ENCODE peak calls at places on chromosome 16, in four cellular contexts. B is epithelial cell of esophagus, V is cardiac fibroblast, E is brain microvascular endothelial cell. U is an unnamed sample.

GRCh38 chr16:15676506-15676905 is 26.5 kb downstream of the NDE1 start:
- DNase-seq in B (no peak), V (no peak), E (no peak), U (no peak)

GRCh38 chr16:1698680-1699079 is 7.3 kb upstream of the MAPK8IP3 start:
- DNase-seq in B (no peak), V (no peak), E (no peak), U (no peak)

GRCh38 chr16:66263168-66263972 is 103.1 kb upstream of the CDH5 start:
- DNase-seq in B (no peak), V (no peak), E (no peak), U (no peak)

GRCh38 chr16:3879258-3879886 is 1.1 kb downstream of the CREBBP start:
- DNase-seq in B (peak; percentile 16), V (peak; percentile 27), E (no peak), U (no peak)

GRCh38 chr16:667780-668518 is at the start of gene RHOT2:
- DNase-seq in B (peak; percentile 94), V (peak; percentile 94), E (peak; percentile 80), U (peak; percentile 87)

GRCh38 chr16:29651950-29652349 is 11.1 kb upstream of the SPN start:
- DNase-seq in B (no peak), V (no peak), E (no peak), U (no peak)

GRCh38 chr16:30896203-30896889 is at the start of gene CTF1:
- DNase-seq in B (peak; percentile 76), V (peak; percentile 87), E (peak; percentile 68), U (peak; percentile 54)

GRCh38 chr16:85675528-85675927 is 13.2 kb downstream of the GINS2 start:
- DNase-seq in B (peak; percentile 43), V (peak; percentile 66), E (peak; percentile 45), U (peak; percentile 32)

GRCh38 chr16:9670058-9670457 is 512.2 kb downstream of the GRIN2A start:
- DNase-seq in B (no peak), V (no peak), E (no peak), U (no peak)

GRCh38 chr16:25679468-25680010 is 12.2 kb upstream of the HS3ST4 start:
- DNase-seq in B (no peak), V (no peak), E (no peak), U (no peak)

GRCh38 chr16:60271382-60272180 is 1537.5 kb upstream of the GOT2 start:
- DNase-seq in B (no peak), V (no peak), E (no peak), U (no peak)

GRCh38 chr16:77599793-77600415 is 122.4 kb upstream of the NUDT7 start:
- DNase-seq in B (peak; percentile 44), V (peak; percentile 46), E (peak; percentile 65), U (peak; percentile 60)

GRCh38 chr16:69465083-69465721 is 40.8 kb downstream of the CYB5B start:
- DNase-seq in B (no peak), V (peak; percentile 25), E (peak; percentile 35), U (no peak)

GRCh38 chr16:80084614-80085013 is 456.2 kb upstream of the DYNLRB2 start:
- DNase-seq in B (peak; percentile 86), V (peak; percentile 31), E (peak; percentile 68), U (peak; percentile 61)

GRCh38 chr16:22098538-22099255 is 6.4 kb downstream of the VWA3A start:
- DNase-seq in B (peak; percentile 55), V (peak; percentile 63), E (peak; percentile 31), U (peak; percentile 61)

GRCh38 chr16:29777576-29778360 is at the start of gene ZG16:
- DNase-seq in B (peak; percentile 21), V (no peak), E (no peak), U (no peak)

GRCh38 chr16:31064882-31065461 is 9.1 kb downstream of the ZNF668 start:
- DNase-seq in B (peak; percentile 92), V (peak; percentile 92), E (peak; percentile 95), U (peak; percentile 51)

GRCh38 chr16:14238756-14239155 is 167.6 kb downstream of the MRTFB start:
- DNase-seq in B (no peak), V (no peak), E (no peak), U (no peak)

GRCh38 chr16:14240216-14240843 is 169.2 kb downstream of the MRTFB start:
- DNase-seq in B (no peak), V (peak; percentile 8), E (no peak), U (no peak)

GRCh38 chr16:14242769-14243168 is 171.7 kb downstream of the MRTFB start:
- DNase-seq in B (no peak), V (no peak), E (no peak), U (no peak)

GRCh38 chr16:14241631-14242030 is 170.5 kb downstream of the MRTFB start:
- DNase-seq in B (no peak), V (no peak), E (no peak), U (no peak)

DNA sequence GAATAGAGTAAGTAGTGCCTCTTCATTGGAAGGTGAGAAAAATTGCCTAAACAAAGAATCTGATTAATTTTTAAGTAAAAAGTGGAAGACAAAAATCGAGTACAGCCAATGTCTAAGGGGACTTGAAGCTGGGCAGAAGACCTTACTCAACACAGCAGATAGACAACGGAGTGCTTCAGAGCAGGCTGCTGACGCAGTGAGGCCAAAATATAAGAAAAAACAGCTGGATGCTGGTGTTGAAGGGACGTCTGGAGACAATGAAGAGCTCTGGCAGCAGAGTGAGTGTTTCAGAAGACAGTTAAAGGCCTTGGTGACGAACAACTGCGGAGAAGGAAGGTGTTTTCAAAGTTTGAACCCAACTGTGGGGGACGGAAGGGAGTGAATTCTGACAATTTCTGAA is 169.8 kb downstream of the MRTFB start:
- DNase-seq in B (no peak), V (no peak), E (no peak), U (no peak)
- TF ChIP-seq CTCF in B (no peak), V (no peak), E (no peak), U (no peak)

GRCh38 chr16:75053791-75054555 is 55.1 kb downstream of the ZNRF1 start:
- DNase-seq in B (no peak), V (no peak), E (no peak), U (peak; percentile 26)

GRCh38 chr16:75059411-75059810 is 57.2 kb downstream of the LDHD start:
- DNase-seq in B (no peak), V (no peak), E (no peak), U (no peak)

GRCh38 chr16:75052481-75053211 is 53.8 kb downstream of the ZNRF1 start:
- DNase-seq in B (no peak), V (no peak), E (no peak), U (no peak)

GRCh38 chr16:75058815-75059214 is 57.8 kb downstream of the LDHD start:
- DNase-seq in B (no peak), V (no peak), E (no peak), U (no peak)

DNA sequence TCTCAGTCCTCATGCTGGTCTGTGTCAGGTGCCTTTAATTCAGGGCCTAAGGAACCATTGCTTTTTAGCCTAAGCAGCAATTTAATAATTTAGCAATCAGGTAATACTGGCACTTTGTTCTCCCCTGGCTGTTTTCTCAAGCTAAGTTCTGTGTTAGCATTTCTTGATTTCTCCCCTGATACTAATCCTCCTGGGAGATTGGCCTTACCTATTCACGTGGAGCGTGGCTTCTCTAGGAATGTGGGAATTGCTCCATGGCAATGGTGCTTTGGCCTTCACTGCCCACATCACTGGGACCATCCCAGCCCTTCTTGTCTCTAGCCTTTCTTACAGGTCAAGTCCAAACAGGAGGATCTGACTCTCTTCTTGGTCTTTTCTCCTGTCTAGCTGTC is 55.7 kb downstream of the ZNRF1 start:
- DNase-seq in B (no peak), V (no peak), E (no peak), U (no peak)
- TF ChIP-seq CTCF in B (no peak), V (no peak), E (no peak), U (no peak)

GRCh38 chr16:72856797-72857196 is 191.1 kb downstream of the ZFHX3 start:
- DNase-seq in B (peak; percentile 31), V (no peak), E (peak; percentile 39), U (peak; percentile 49)
- TF ChIP-seq CTCF in B (peak; percentile 31), V (peak; percentile 38), E (peak; percentile 74), U (peak; percentile 24)

GRCh38 chr16:90019201-90019542 is at the start of gene DBNDD1:
- DNase-seq in B (no peak), V (no peak), E (no peak), U (no peak)

GRCh38 chr16:90020260-90020837 is 1.1 kb upstream of the DBNDD1 start:
- DNase-seq in B (no peak), V (no peak), E (no peak), U (peak; percentile 11)

GRCh38 chr16:90020838-90021382 is 1.7 kb upstream of the DBNDD1 start:
- DNase-seq in B (no peak), V (no peak), E (no peak), U (peak; percentile 17)

GRCh38 chr16:90018297-90019200 is 707 bp downstream of the DBNDD1 start:
- DNase-seq in B (peak; percentile 39), V (no peak), E (no peak), U (peak; percentile 23)

DNA sequence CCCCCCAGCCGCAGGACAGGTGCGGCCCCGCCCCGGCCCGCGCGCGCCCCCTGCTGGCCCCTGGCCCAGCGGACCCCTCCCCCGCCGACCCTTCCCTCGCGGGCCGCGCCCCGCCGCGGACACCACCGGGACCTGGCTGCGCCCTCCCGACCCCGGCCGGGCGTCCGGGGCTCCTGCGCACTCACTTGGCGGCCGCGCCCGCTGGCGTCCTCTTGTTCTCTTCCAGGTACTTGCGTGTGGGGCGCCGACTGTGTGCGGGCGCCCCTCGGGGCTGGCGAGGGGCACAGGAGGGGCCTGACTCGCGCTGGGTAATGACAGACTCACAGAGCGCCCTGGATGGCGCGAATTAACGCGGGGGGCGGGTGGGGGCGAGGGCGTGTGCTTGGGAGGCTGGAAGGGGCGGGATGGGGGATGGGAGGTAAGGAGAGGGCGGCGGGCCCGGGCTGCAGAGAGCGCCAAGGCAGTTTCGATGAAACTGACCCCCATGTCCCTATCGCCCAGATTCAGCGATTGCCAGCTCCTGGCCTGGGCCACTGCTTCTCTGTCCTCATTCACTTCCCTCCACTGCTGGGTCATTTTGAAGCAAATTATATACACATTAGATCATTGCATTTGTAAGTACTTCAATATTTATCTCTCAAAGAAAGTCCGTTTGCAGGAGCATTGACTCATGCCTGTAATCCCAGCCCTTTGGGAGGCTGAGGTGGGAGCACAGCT is 445 bp upstream of the DBNDD1 start:
- DNase-seq in B (peak; percentile 58), V (peak; percentile 11), E (peak; percentile 62), U (peak; percentile 34)
- TF ChIP-seq CTCF in B (peak; percentile 4), V (no peak), E (no peak), U (peak; percentile 41)

DNA sequence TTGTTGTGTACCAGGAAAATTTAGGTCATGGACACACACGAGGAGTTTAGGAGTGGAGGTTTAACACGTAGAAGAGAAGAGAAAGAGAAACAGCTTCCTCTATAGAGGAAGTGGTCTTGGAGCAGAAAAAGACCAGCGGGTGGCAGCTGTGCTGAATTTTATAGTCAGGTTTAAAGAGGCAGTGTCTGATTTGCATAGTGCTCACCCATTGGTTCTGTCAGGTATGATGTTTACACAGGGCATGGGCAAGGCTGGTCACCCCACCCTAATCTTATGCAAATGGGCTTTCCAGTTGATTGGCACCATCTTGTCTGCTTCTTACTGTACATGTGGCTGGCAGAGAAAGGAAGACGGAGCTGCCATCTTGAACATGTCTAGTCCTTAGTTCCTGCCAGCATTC is 309.0 kb downstream of the CDH13 start:
- DNase-seq in B (peak; percentile 7), V (no peak), E (no peak), U (peak; percentile 32)
- TF ChIP-seq CTCF in B (no peak), V (no peak), E (no peak), U (no peak)

DNA sequence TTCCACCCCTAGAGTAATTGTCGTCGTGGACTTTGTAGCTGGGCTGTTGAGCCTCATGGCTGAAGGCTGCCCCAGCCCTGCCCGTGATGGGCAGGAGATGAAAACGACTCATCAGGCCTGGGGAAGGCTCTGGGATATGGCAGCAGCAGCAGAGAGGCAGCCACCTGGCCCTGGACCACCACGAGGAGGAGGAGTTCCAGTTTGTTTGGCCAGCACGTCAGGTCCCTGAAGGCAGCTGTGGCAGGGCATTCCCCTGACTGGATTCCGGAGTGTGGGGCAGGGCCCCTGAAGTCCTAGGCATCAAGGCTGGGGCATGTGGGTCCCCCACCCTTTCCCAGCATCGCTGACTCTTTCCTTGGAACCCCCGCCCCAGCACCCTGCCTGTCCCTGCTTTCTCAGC is 197.4 kb downstream of the ZNF423 start:
- DNase-seq in B (no peak), V (no peak), E (no peak), U (no peak)
- TF ChIP-seq CTCF in B (no peak), V (no peak), E (no peak), U (no peak)

GRCh38 chr16:17944345-17944744 is 392.2 kb downstream of the NPIPA8 start:
- DNase-seq in B (no peak), V (no peak), E (no peak), U (no peak)
- TF ChIP-seq CTCF in B (no peak), V (no peak), E (no peak), U (no peak)

U was measured in MCF 10A.